ENCODE peak calls at places on chromosomes 1 and 21, in seven cellular contexts. J is ovary, K is right lobe of liver, Z is stomach, X is lower lobe of right lung, G is MM.1S, N is GM23248. C is an unnamed sample. For H3K27me3, the result is how much of the 10 kb centered on the place peaks cover.

GRCh38 chr1:200907611-200908097 is 13.0 kb downstream of the INAVA start:
- DNase-seq in J (no peak), K (no peak), Z (no peak), X (no peak), G (no peak), N (peak), C (no peak)

GRCh38 chr1:154485905-154486304 is 16.1 kb upstream of the TDRD10 start:
- DNase-seq in J (no peak), K (no peak), Z (peak), X (no peak), G (no peak), N (no peak), C (no peak)

GRCh38 chr21:14096172-14096571 is 114.6 kb downstream of the LIPI start:
- DNase-seq in J (no peak), K (no peak), Z (no peak), X (no peak), G (no peak), N (no peak), C (no peak)

GRCh38 chr1:36305915-36306209 is 306 bp upstream of the SH3D21 start:
- DNase-seq in J (no peak), K (no peak), Z (no peak), X (no peak), G (no peak), N (no peak), C (no peak)

GRCh38 chr1:205810448-205811157 is 2.4 kb downstream of the SLC41A1 start:
- DNase-seq in J (no peak), K (no peak), Z (no peak), X (no peak), G (no peak), N (peak), C (no peak)

GRCh38 chr1:236143104-236143948 is 987 bp downstream of the GPR137B start:
- DNase-seq in J (no peak), K (no peak), Z (no peak), X (no peak), G (no peak), N (peak), C (no peak)

GRCh38 chr1:63294797-63295594 is 27.4 kb upstream of the FOXD3 start:
- DNase-seq in J (no peak), K (no peak), Z (no peak), X (no peak), G (no peak), N (no peak), C (no peak)

GRCh38 chr21:31218830-31219608 is 125.0 kb downstream of the TIAM1 start:
- DNase-seq in J (no peak), K (no peak), Z (peak), X (peak), G (no peak), N (peak), C (no peak)

GRCh38 chr21:20902511-20902910 is 95.7 kb upstream of the NCAM2 start:
- DNase-seq in J (no peak), K (no peak), Z (no peak), X (no peak), G (peak), N (no peak), C (no peak)

GRCh38 chr1:151838491-151839412 is 868 bp downstream of the C2CD4D start:
- DNase-seq in J (no peak), K (no peak), Z (no peak), X (no peak), G (no peak), N (no peak), C (peak)

GRCh38 chr1:90963651-90964050 is 58.2 kb downstream of the ZNF644 start:
- DNase-seq in J (no peak), K (no peak), Z (no peak), X (no peak), G (no peak), N (no peak), C (no peak)

GRCh38 chr1:54404263-54404662 is 1.9 kb downstream of the SSBP3 start:
- DNase-seq in J (no peak), K (no peak), Z (no peak), X (no peak), G (no peak), N (no peak), C (no peak)

GRCh38 chr1:54406339-54407181 is at the start of gene SSBP3:
- DNase-seq in J (peak), K (peak), Z (peak), X (peak), G (peak), N (peak), C (peak)

GRCh38 chr1:54407201-54407956 is 1.2 kb upstream of the SSBP3 start:
- DNase-seq in J (peak), K (peak), Z (peak), X (no peak), G (peak), N (peak), C (peak)

GRCh38 chr1:54404939-54405880 is 984 bp downstream of the SSBP3 start:
- DNase-seq in J (peak), K (peak), Z (peak), X (peak), G (no peak), N (peak), C (peak)

DNA sequence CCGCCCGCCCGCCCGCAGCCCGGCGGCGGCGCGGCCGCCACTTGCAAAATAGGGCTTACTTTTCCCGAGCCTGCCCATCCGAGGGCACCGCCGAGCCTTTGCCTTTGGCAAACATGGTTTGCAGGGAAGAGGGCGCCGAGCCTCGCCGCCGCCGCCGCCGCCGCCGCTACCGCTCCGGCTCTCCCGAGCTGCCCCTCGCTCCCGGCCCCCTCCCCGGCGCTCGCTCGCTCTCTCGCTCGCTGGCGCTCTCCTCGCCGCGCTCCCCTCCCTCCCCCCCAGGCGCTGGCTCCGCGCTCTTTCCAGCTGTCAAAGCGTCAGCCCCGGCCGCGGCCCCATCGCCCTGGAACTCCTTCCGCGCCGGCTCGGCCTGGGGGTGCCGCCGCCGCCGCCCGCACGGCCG is 300 bp downstream of the SSBP3 start:
- DNase-seq in J (no peak), K (peak), Z (peak), X (no peak), G (no peak), N (peak), C (no peak)
- H3K4me3 ChIP-seq in J (peak), K (peak), Z (peak), X (peak), G (no peak), N (peak), C (no peak)

GRCh38 chr1:26043765-26044164 is 2.2 kb downstream of the SLC30A2 start:
- DNase-seq in J (no peak), K (no peak), Z (no peak), X (no peak), G (no peak), N (no peak), C (no peak)
- H3K27me3 ChIP-seq in J (under half), K (under half), Z (half or more), X (half or more), G (half or more), N (half or more), C (under half)

DNA sequence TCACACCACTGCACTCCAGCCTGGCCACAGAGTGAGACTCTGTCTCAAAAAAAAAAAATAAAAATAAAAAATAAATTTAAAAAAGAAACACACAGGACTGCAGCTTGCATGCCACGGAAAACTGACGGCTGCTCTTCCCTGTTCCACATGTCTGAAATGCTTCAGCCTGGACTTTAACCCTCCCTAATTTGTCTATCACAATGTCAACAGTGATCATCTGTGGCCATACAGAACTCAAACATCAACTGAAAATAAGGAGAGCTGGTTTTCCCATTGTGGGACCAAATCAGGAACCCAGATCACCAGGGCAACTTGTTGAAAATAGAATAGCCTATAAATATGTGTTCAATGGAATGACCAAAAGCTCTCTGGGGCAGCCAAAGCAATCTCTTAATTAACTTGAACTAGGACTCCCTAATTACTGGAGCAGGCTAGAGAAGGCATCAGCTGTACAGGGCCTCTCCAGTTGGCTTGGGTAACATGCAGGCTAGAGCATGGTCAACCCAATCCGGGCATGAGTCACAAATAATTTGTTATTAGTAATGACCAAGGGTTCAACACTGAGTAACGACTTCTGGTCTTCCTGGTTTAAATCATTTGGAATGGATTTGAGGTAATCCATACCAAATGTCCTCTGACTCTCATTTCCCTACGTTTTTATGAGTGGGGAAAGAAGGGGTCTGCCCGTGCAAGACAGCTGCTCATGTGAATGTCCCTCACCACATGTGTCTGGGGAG is 62.7 kb upstream of the KAZN start:
- DNase-seq in J (no peak), K (no peak), Z (no peak), X (no peak), G (no peak), N (peak), C (no peak)
- H3K27ac ChIP-seq in J (no peak), K (no peak), Z (no peak), X (no peak), G (no peak), N (no peak), C (no peak)

GRCh38 chr1:29136463-29136915 is 12.8 kb upstream of the TMEM200B start:
- DNase-seq in J (peak), K (peak), Z (peak), X (no peak), G (no peak), N (peak), C (no peak)
- H3K4me3 ChIP-seq in J (no peak), K (no peak), Z (no peak), X (no peak), G (no peak), N (no peak), C (no peak)

GRCh38 chr1:75672108-75672507 is 52.4 kb upstream of the ACADM start:
- DNase-seq in J (no peak), K (no peak), Z (no peak), X (no peak), G (no peak), N (no peak), C (no peak)
- H3K27me3 ChIP-seq in J (under half), K (under half), Z (under half), X (under half), G (under half), N (under half), C (under half)

GRCh38 chr1:117501275-117501674 is 104.6 kb upstream of the TENT5C start:
- DNase-seq in J (no peak), K (no peak), Z (no peak), X (no peak), G (no peak), N (peak), C (no peak)
- H3K27ac ChIP-seq in J (no peak), K (no peak), Z (no peak), X (no peak), G (no peak), N (no peak), C (no peak)

DNA sequence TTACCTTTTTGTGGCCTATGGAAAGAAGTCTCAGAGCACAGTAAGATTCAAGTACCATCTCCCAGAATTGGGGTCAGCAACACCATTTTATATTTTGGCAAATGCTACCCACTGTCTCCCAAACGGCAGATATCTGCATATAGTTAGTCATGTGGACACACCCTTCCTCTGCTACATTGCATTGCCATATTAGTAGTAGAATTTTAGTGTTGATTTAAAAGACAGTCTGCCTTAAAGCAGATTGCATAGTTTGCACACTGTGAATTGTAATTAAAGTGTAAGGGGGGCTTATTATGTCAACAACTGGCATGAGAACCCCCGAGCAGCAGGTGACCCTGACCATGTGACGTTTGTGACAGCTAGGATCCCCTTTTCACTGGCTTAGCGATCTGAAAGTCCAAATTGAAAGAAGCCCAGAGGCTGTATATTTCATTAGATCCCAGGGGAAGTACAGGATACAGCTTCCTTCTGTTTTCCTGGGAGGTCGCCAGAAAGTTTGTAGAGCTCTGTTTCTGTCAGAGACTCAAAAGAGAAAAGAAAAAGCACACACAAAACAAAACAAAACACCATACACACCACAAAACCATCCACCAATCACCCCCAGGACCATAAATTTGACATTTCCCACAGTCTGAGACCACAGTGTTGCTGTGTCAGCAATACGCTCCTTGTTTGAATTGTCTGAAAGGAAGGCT is 172.4 kb downstream of the NFIA start:
- DNase-seq in J (peak), K (no peak), Z (no peak), X (no peak), G (no peak), N (peak), C (no peak)
- H3K4me3 ChIP-seq in J (peak), K (peak), Z (peak), X (peak), G (no peak), N (peak), C (no peak)

C was measured in CD4-positive, alpha-beta memory T cell.